ENCODE peak calls at places on chromosomes 2 and 18, in seven cellular contexts. C, E, Q, D, B, G and O are unnamed samples.

GRCh38 chr18:75525331-75525730 is 97.8 kb upstream of the SMIM21 start:
- DNase-seq in Q (no peak), C (no peak), E (no peak), G (no peak), B (no peak), D (no peak), O (no peak)

GRCh38 chr2:37085731-37086147 is 1.4 kb downstream of the GPATCH11 start:
- DNase-seq in B (no peak), D (no peak), Q (no peak), C (no peak), G (peak), E (peak), O (no peak)

GRCh38 chr2:76692896-76693295 is 829.3 kb downstream of the LRRTM4 start:
- DNase-seq in B (no peak), D (no peak), G (no peak), Q (no peak), E (no peak), C (no peak), O (no peak)

GRCh38 chr2:119341684-119342083 is 24.9 kb downstream of the C2orf76 start:
- DNase-seq in D (no peak), Q (no peak), C (no peak), B (no peak), E (no peak), G (no peak), O (no peak)

GRCh38 chr18:79566841-79567370 is 112.7 kb upstream of the CTDP1 start:
- DNase-seq in C (peak), E (no peak), D (no peak), Q (no peak), G (no peak), B (no peak), O (no peak)

GRCh38 chr2:236909802-236910201 is 175.9 kb upstream of the COPS8 start:
- DNase-seq in D (no peak), E (no peak), B (no peak), C (no peak), Q (no peak), G (no peak), O (peak)

GRCh38 chr2:719734-720133 is 42.5 kb upstream of the TMEM18 start:
- DNase-seq in Q (no peak), G (no peak), E (no peak), C (no peak), B (no peak), D (no peak), O (no peak)

GRCh38 chr2:102662861-102663260 is 43.5 kb downstream of the SLC9A2 start:
- DNase-seq in D (no peak), C (no peak), G (no peak), E (no peak), Q (no peak), B (no peak), O (no peak)